ENCODE peak calls at places on chromosomes 11 and 22, in eight cellular contexts. H is posterior cingulate gyrus; T is stromal cell of bone marrow; E is CD8-positive, alpha-beta memory T cell; V is stimulated activated CD4-positive, alpha-beta T cell treated with anti-CD3 and anti-CD28 coated beads, Interleukin-4, amount 100 ng/mL, for 1 hour; U is adipocyte; W is WTC11; C is GM13976. X is an unnamed sample.

GRCh38 chr22:24201681-24202590 is 20.6 kb downstream of the SUSD2 start:
- DNase-seq in H (no peak), T (no peak), E (no peak), V (no peak), U (no peak), W (no peak), C (no peak), X (no peak)

GRCh38 chr11:47991894-47992293 is 11.5 kb downstream of the PTPRJ start:
- DNase-seq in H (no peak), T (no peak), E (no peak), V (no peak), U (no peak), W (no peak), C (no peak), X (no peak)

GRCh38 chr11:121372671-121373429 is 79.3 kb upstream of the SORL1 start:
- DNase-seq in H (no peak), T (no peak), E (no peak), V (no peak), U (no peak), W (peak), C (peak), X (no peak)

GRCh38 chr22:41504397-41504796 is 35.5 kb downstream of the ACO2 start:
- DNase-seq in H (peak), T (peak), E (no peak), V (no peak), U (no peak), W (no peak), C (no peak), X (no peak)

GRCh38 chr11:115581871-115582639 is 77.8 kb upstream of the CADM1 start:
- DNase-seq in H (no peak), T (no peak), E (no peak), V (no peak), U (peak), W (peak), C (no peak), X (no peak)

GRCh38 chr11:44718612-44719390 is 8.0 kb upstream of the TSPAN18 start:
- DNase-seq in H (no peak), T (no peak), E (no peak), V (no peak), U (no peak), W (no peak), C (no peak), X (no peak)

GRCh38 chr11:78216571-78217287 is 28.0 kb downstream of the USP35 start:
- DNase-seq in H (no peak), T (no peak), E (no peak), V (no peak), U (no peak), W (no peak), C (no peak), X (no peak)

GRCh38 chr11:66495401-66495844 is 15.0 kb upstream of the BBS1 start:
- DNase-seq in H (no peak), T (no peak), E (no peak), V (no peak), U (no peak), W (peak), C (no peak), X (no peak)

GRCh38 chr11:47274495-47275235 is 4.7 kb downstream of the MADD start:
- DNase-seq in H (no peak), T (no peak), E (no peak), V (no peak), U (no peak), W (no peak), C (no peak), X (no peak)

X was measured in activated effector memory CD4-positive, alpha-beta T cell treated with Interleukin-2 at 50 U/mL for 16 hours.